ENCODE peak calls at places on chromosomes 7 and 10, in four cellular contexts. One of them, this sample, is unnamed.

GRCh38 chr7:7536396-7537019 is 835 bp upstream of the COL28A1 start:
- DNase-seq in thoracic aorta: no peak
- DNase-seq in NT2/D1: no peak
- DNase-seq in neural progenitor cell: no peak
- DNase-seq in this sample: no peak

GRCh38 chr7:20601121-20601520 is 14.3 kb upstream of the ABCB5 start:
- DNase-seq in NT2/D1: no peak
- DNase-seq in neural progenitor cell: no peak
- DNase-seq in thoracic aorta: no peak
- DNase-seq in this sample: no peak

GRCh38 chr7:28813238-28813962 is 144.7 kb downstream of the TRIL start:
- DNase-seq in NT2/D1: no peak
- DNase-seq in neural progenitor cell: no peak
- DNase-seq in thoracic aorta: no peak
- DNase-seq in this sample: no peak

GRCh38 chr10:115022754-115023153 is 70.4 kb upstream of the ATRNL1 start:
- DNase-seq in thoracic aorta: no peak
- DNase-seq in neural progenitor cell: no peak
- DNase-seq in NT2/D1: no peak
- DNase-seq in this sample: no peak

GRCh38 chr7:109343662-109344061 is 774.0 kb downstream of the DNAJB9 start:
- DNase-seq in NT2/D1: no peak
- DNase-seq in neural progenitor cell: no peak
- DNase-seq in thoracic aorta: no peak
- DNase-seq in this sample: peak

GRCh38 chr10:76172020-76172419 is 740.6 kb downstream of the LRMDA start:
- DNase-seq in thoracic aorta: no peak
- DNase-seq in NT2/D1: no peak
- DNase-seq in neural progenitor cell: no peak
- DNase-seq in this sample: no peak

GRCh38 chr7:127123220-127123619 is 129.5 kb downstream of the GRM8 start:
- DNase-seq in NT2/D1: no peak
- DNase-seq in neural progenitor cell: no peak
- DNase-seq in thoracic aorta: no peak
- DNase-seq in this sample: no peak

GRCh38 chr7:26543345-26543744 is 251.7 kb downstream of the SNX10 start:
- DNase-seq in thoracic aorta: no peak
- DNase-seq in NT2/D1: no peak
- DNase-seq in neural progenitor cell: no peak
- DNase-seq in this sample: no peak

GRCh38 chr7:151631149-151631967 is 111.7 kb upstream of the RHEB start:
- DNase-seq in NT2/D1: no peak
- DNase-seq in neural progenitor cell: peak
- DNase-seq in thoracic aorta: no peak
- DNase-seq in this sample: peak

GRCh38 chr7:149773446-149774236 is at the start of gene ZNF467:
- DNase-seq in NT2/D1: no peak
- DNase-seq in neural progenitor cell: peak
- DNase-seq in thoracic aorta: no peak
- DNase-seq in this sample: peak

GRCh38 chr7:98872328-98872924 is 2.6 kb upstream of the TMEM130 start:
- DNase-seq in thoracic aorta: no peak
- DNase-seq in neural progenitor cell: peak
- DNase-seq in NT2/D1: no peak
- DNase-seq in this sample: no peak

GRCh38 chr10:132582795-132583194 is 45.2 kb downstream of the INPP5A start:
- DNase-seq in neural progenitor cell: no peak
- DNase-seq in thoracic aorta: no peak
- DNase-seq in NT2/D1: no peak
- DNase-seq in this sample: no peak

DNA sequence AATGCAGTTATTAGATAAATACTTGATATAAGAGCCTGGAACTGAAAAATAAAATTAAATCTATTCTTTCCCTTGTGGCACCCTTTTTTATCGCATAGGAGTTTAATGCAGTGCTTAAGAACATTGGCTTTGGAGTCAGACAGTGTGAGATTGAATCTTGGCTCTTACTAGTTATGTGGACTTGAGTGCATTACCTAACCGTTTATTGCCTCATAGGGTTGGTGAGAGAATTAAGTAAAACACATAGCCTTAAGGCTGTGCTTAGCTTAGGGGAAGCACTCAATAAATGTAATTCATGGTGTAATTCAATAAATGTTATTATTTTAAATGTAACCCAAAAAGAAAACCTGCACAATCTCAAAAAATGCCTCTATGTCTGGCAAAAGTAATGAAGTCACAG is 2.6 kb downstream of the STK17A start:
- DNase-seq in neural progenitor cell: no peak
- DNase-seq in thoracic aorta: no peak
- DNase-seq in NT2/D1: no peak
- DNase-seq in this sample: peak
- H3K4me3 ChIP-seq in neural progenitor cell: no peak
- H3K4me3 ChIP-seq in thoracic aorta: peak
- H3K4me3 ChIP-seq in NT2/D1: no peak
- H3K4me3 ChIP-seq in this sample: no peak

DNA sequence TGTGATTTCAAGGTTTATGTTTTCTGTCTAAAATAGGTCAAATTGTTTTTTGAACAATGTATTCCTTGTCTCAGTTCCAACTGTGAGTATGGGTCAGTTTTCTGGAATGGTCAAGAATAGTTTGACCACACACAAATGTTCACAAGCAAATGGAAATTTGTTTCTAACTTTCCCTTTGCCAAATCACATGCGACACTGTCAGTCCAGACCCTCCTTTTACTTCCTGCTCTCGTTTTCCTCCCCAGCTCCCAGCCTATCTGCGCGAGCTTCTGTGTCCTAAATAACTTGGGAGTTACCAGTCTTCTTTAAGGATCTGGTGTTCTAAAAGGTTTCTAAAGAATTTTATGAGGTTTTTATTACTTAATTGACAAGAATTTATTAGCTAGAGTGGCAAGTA is 266.0 kb upstream of the KLF6 start:
- DNase-seq in NT2/D1: no peak
- DNase-seq in thoracic aorta: no peak
- DNase-seq in neural progenitor cell: no peak
- DNase-seq in this sample: peak
- H3K4me3 ChIP-seq in NT2/D1: no peak
- H3K4me3 ChIP-seq in thoracic aorta: peak
- H3K4me3 ChIP-seq in neural progenitor cell: no peak
- H3K4me3 ChIP-seq in this sample: peak

GRCh38 chr7:131327049-131327625 is 539 bp upstream of the MKLN1 start:
- DNase-seq in NT2/D1: no peak
- DNase-seq in neural progenitor cell: no peak
- DNase-seq in thoracic aorta: no peak
- DNase-seq in this sample: peak

GRCh38 chr7:131327626-131328386 is at the start of gene MKLN1:
- DNase-seq in NT2/D1: peak
- DNase-seq in neural progenitor cell: peak
- DNase-seq in thoracic aorta: peak
- DNase-seq in this sample: peak

GRCh38 chr7:131322046-131322445 is 5.6 kb upstream of the MKLN1 start:
- DNase-seq in thoracic aorta: no peak
- DNase-seq in neural progenitor cell: no peak
- DNase-seq in NT2/D1: no peak
- DNase-seq in this sample: no peak

GRCh38 chr7:131326576-131326975 is 1.1 kb upstream of the MKLN1 start:
- DNase-seq in NT2/D1: no peak
- DNase-seq in thoracic aorta: no peak
- DNase-seq in neural progenitor cell: no peak
- DNase-seq in this sample: no peak

DNA sequence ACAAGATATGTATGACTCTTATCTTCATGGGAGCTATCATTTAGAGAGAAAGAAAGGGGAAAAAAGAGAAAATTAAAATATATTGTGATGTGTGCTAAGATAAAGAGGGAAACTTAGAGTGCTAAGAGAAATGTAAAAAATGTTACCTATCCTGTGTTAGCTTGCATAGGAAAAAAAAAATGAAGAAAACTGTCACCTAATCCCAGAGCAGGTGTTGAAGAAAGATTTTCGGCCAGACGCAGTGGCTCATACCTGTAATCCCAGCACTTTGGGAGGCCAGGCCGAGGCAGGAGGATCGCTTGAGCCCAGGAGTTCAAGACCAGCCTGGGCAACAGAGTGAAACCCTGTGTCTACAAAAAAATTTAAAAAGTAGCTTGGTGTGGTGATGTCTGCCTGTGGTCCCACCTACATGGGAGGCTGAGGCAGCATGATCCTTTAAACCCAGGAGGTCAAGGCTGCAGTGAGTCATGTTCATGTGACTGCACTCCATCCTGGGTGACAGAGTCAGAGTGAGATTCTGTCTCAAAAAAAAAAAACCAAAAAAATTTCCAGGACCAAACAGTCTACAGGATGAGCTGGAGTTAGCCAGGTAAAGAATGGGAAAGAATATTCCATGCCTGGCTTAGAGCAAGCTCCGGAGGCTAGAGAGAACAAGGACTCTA is 2.4 kb upstream of the MKLN1 start:
- DNase-seq in NT2/D1: no peak
- DNase-seq in neural progenitor cell: no peak
- DNase-seq in thoracic aorta: no peak
- DNase-seq in this sample: no peak
- H3K4me3 ChIP-seq in NT2/D1: no peak
- H3K4me3 ChIP-seq in neural progenitor cell: no peak
- H3K4me3 ChIP-seq in thoracic aorta: no peak
- H3K4me3 ChIP-seq in this sample: no peak

GRCh38 chr10:14837003-14837755 is 658 bp downstream of the CDNF start:
- DNase-seq in thoracic aorta: no peak
- DNase-seq in neural progenitor cell: peak
- DNase-seq in NT2/D1: no peak
- DNase-seq in this sample: no peak
- H3K4me3 ChIP-seq in thoracic aorta: peak
- H3K4me3 ChIP-seq in neural progenitor cell: peak
- H3K4me3 ChIP-seq in NT2/D1: peak
- H3K4me3 ChIP-seq in this sample: peak

GRCh38 chr10:93110472-93111146 is 36.9 kb downstream of the CYP26A1 start:
- DNase-seq in neural progenitor cell: no peak
- DNase-seq in thoracic aorta: no peak
- DNase-seq in NT2/D1: no peak
- DNase-seq in this sample: no peak
- H3K4me3 ChIP-seq in neural progenitor cell: no peak
- H3K4me3 ChIP-seq in thoracic aorta: no peak
- H3K4me3 ChIP-seq in NT2/D1: no peak
- H3K4me3 ChIP-seq in this sample: no peak

GRCh38 chr7:128915271-128915819 is 4.8 kb upstream of the KCP start:
- DNase-seq in thoracic aorta: no peak
- DNase-seq in neural progenitor cell: peak
- DNase-seq in NT2/D1: no peak
- DNase-seq in this sample: no peak
- H3K4me3 ChIP-seq in thoracic aorta: peak
- H3K4me3 ChIP-seq in neural progenitor cell: peak
- H3K4me3 ChIP-seq in NT2/D1: no peak
- H3K4me3 ChIP-seq in this sample: no peak

DNA sequence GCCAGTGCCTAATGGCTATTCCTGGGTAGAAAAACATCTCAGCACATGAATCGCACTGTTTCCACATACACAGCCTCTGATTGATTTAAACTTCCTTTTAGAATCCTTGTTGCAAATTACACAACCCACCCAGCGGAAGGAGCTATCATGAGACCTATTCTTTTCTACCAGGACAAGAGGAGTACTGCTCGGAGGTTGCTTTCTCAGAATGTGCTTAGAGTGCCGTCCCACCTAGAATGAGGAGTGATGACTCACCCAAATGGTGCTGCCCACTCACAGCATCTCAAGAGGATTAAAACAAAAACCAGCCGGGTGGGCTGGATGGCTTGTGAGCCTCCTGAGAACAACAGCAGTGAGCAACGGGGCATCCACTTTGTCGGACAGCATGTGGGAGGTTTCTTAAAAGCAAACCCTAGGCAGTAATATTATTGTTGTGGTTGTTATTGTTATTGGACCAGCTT is 128.9 kb downstream of the DGKI start:
- DNase-seq in NT2/D1: peak
- DNase-seq in neural progenitor cell: peak
- DNase-seq in thoracic aorta: no peak
- DNase-seq in this sample: peak
- H3K4me3 ChIP-seq in NT2/D1: no peak
- H3K4me3 ChIP-seq in neural progenitor cell: no peak
- H3K4me3 ChIP-seq in thoracic aorta: peak
- H3K4me3 ChIP-seq in this sample: no peak

DNA sequence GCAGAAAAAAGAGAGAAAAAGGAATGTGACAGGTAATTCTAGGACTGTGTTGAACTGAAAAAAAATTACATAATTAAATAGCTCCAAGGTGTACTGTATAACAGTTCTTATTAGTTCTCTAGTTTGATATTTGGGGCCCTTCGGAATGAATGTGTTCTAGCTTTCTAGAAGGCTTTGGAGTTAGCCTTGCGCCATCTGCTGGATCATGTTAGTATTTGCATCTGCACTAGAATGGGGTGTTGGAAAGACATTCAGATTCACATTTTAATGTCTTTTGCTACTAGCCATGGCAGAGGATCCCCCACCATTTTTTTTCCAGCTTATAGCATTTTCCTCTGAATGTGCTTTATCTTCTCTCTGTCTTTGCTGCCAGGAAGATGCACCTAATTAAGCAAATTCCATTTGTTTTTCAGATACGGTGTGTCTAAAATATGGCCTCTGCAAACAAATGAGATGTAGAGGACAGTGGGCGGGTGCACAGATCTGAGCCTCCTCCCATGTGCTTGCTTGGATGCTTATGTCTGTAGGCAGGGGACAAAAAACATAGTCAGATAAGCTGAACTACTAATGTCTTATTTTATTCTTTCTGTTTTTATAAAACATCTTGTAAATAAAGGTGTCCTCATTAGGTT is 238.5 kb downstream of the PHF14 start:
- DNase-seq in neural progenitor cell: peak
- DNase-seq in thoracic aorta: no peak
- DNase-seq in NT2/D1: peak
- DNase-seq in this sample: peak
- H3K4me3 ChIP-seq in neural progenitor cell: no peak
- H3K4me3 ChIP-seq in thoracic aorta: no peak
- H3K4me3 ChIP-seq in NT2/D1: no peak
- H3K4me3 ChIP-seq in this sample: no peak